ENCODE peak calls at places on chromosomes 4 and X, in five cellular contexts. Y, M, F, C and I are unnamed samples.

GRCh38 chr4:62328526-62328925 is 1128.4 kb downstream of the ADGRL3 start:
- DNase-seq in C (no peak), Y (no peak), F (no peak), M (no peak), I (no peak)

GRCh38 chr4:125315571-125316390 is 1.0 kb downstream of the FAT4 start:
- DNase-seq in F (no peak), Y (no peak), C (peak; percentile 13), M (peak; percentile 43), I (no peak)

GRCh38 chrX:34880656-34881055 is 61.9 kb upstream of the FAM47B start:
- DNase-seq in M (peak; percentile 9), C (no peak), F (no peak), Y (no peak), I (no peak)

GRCh38 chrX:48802089-48802812 is 384 bp downstream of the HDAC6 start:
- DNase-seq in C (peak; percentile 40), M (peak; percentile 75), Y (no peak), F (peak; percentile 62), I (peak; percentile 58)

GRCh38 chr4:95255396-95256107 is 293.2 kb downstream of the UNC5C start:
- DNase-seq in M (peak; percentile 65), F (no peak), C (peak; percentile 20), Y (no peak), I (no peak)

GRCh38 chr4:55736605-55737183 is 82.9 kb upstream of the EXOC1L start:
- DNase-seq in F (no peak), Y (no peak), C (no peak), M (no peak), I (no peak)

GRCh38 chr4:2220016-2220620 is 21.8 kb downstream of the HAUS3 start:
- DNase-seq in Y (peak; percentile 50), F (peak; percentile 66), C (peak; percentile 11), M (peak; percentile 47), I (peak; percentile 37)

GRCh38 chrX:2500091-2500680 is 590 bp downstream of the DHRSX start:
- DNase-seq in F (peak; percentile 16), Y (peak; percentile 28), M (peak; percentile 69), C (no peak), I (no peak)

GRCh38 chr4:84878541-84878940 is 87.9 kb downstream of the WDFY3 start:
- DNase-seq in F (no peak), M (no peak), C (no peak), Y (no peak), I (no peak)

GRCh38 chr4:2428496-2429213 is 9.9 kb downstream of the CFAP99 start:
- DNase-seq in Y (no peak), M (no peak), C (no peak), F (no peak), I (no peak)

GRCh38 chr4:13558881-13559280 is 14.6 kb upstream of the NKX3-2 start:
- DNase-seq in Y (no peak), F (no peak), C (no peak), M (no peak), I (no peak)

GRCh38 chrX:103066606-103067005 is 2.6 kb upstream of the BEX1 start:
- DNase-seq in C (no peak), M (no peak), Y (no peak), F (no peak), I (no peak)

GRCh38 chr4:148196168-148196567 is 246.0 kb downstream of the NR3C2 start:
- DNase-seq in C (no peak), Y (no peak), F (no peak), M (no peak), I (no peak)

GRCh38 chr4:186015212-186015817 is 53.6 kb upstream of the TLR3 start:
- DNase-seq in Y (no peak), F (no peak), C (no peak), M (no peak), I (no peak)

GRCh38 chr4:38141808-38142500 is 181.8 kb downstream of the PTTG2 start:
- DNase-seq in M (peak; percentile 47), Y (no peak), F (no peak), C (no peak), I (no peak)

GRCh38 chr4:106565727-106566126 is 197.1 kb upstream of the GIMD1 start:
- DNase-seq in C (no peak), F (no peak), Y (no peak), M (no peak), I (no peak)

GRCh38 chrX:65451663-65452062 is 82.9 kb downstream of the LAS1L start:
- DNase-seq in F (peak; percentile 1), C (no peak), M (peak; percentile 16), Y (no peak), I (no peak)

GRCh38 chr4:148998719-148999118 is 556.5 kb upstream of the NR3C2 start:
- DNase-seq in M (no peak), F (no peak), Y (no peak), C (no peak), I (no peak)

GRCh38 chr4:15077969-15078368 is 75.7 kb downstream of the CPEB2 start:
- DNase-seq in M (no peak), F (no peak), C (peak; percentile 75), Y (no peak), I (no peak)

GRCh38 chr4:122710434-122711308 is 21.8 kb upstream of the BBS12 start:
- DNase-seq in M (no peak), C (no peak), Y (no peak), F (peak; percentile 31), I (no peak)

GRCh38 chrX:17038681-17039161 is 92.3 kb downstream of the REPS2 start:
- DNase-seq in F (no peak), M (no peak), C (no peak), Y (no peak), I (no peak)

GRCh38 chr4:37837446-37837845 is 11.0 kb downstream of the PGM2 start:
- DNase-seq in Y (no peak), F (no peak), M (peak; percentile 90), C (no peak), I (no peak)

GRCh38 chrX:9071031-9071650 is 37.2 kb upstream of the FAM9B start:
- DNase-seq in M (no peak), F (no peak), C (no peak), Y (no peak), I (no peak)

GRCh38 chrX:152445926-152446325 is 5.2 kb downstream of the GABRA3 start:
- DNase-seq in Y (no peak), M (no peak), F (no peak), C (no peak), I (no peak)

GRCh38 chr4:107183155-107183774 is 147.2 kb upstream of the DKK2 start:
- DNase-seq in M (peak; percentile 1), F (no peak), Y (peak; percentile 21), C (peak; percentile 15), I (no peak)

GRCh38 chr4:47145630-47146029 is 114.3 kb downstream of the GABRB1 start:
- DNase-seq in M (peak; percentile 27), Y (no peak), C (peak; percentile 5), F (no peak), I (no peak)